ENCODE peak calls at places on chromosomes 5 and 9, in five cellular contexts. One of them, this sample, is unnamed.

GRCh38 chr9:81759680-81760215 is 70.4 kb upstream of the TLE1 start:
- DNase-seq in GM12878: no peak
- DNase-seq in H1: no peak
- DNase-seq in WTC11: no peak
- DNase-seq in HepG2: peak; percentile 53
- DNase-seq in this sample: no peak

GRCh38 chr9:22809371-22809770 is 362.7 kb downstream of the DMRTA1 start:
- DNase-seq in H1: no peak
- DNase-seq in HepG2: no peak
- DNase-seq in WTC11: no peak
- DNase-seq in GM12878: no peak
- DNase-seq in this sample: no peak

GRCh38 chr5:179825655-179826182 is 5.0 kb downstream of the SQSTM1 start:
- DNase-seq in H1: no peak
- DNase-seq in GM12878: no peak
- DNase-seq in HepG2: peak; percentile 93
- DNase-seq in WTC11: no peak
- DNase-seq in this sample: no peak

GRCh38 chr9:35191105-35191504 is 29.3 kb downstream of the UNC13B start:
- DNase-seq in HepG2: no peak
- DNase-seq in GM12878: no peak
- DNase-seq in H1: no peak
- DNase-seq in WTC11: no peak
- DNase-seq in this sample: no peak

GRCh38 chr9:78745996-78746395 is 449.1 kb downstream of the PSAT1 start:
- DNase-seq in HepG2: no peak
- DNase-seq in H1: no peak
- DNase-seq in WTC11: no peak
- DNase-seq in GM12878: no peak
- DNase-seq in this sample: no peak

GRCh38 chr5:166991586-166991985 is 1299.9 kb upstream of the WWC1 start:
- DNase-seq in WTC11: no peak
- DNase-seq in HepG2: no peak
- DNase-seq in GM12878: no peak
- DNase-seq in H1: no peak
- DNase-seq in this sample: no peak

GRCh38 chr9:104093162-104093561 is 947 bp upstream of the SMC2 start:
- DNase-seq in H1: no peak
- DNase-seq in WTC11: no peak
- DNase-seq in HepG2: no peak
- DNase-seq in GM12878: no peak
- DNase-seq in this sample: no peak

GRCh38 chr9:79572032-79572890 is 496 bp downstream of the TLE4 start:
- DNase-seq in GM12878: no peak
- DNase-seq in HepG2: no peak
- DNase-seq in H1: no peak
- DNase-seq in WTC11: peak; percentile 47
- DNase-seq in this sample: peak; percentile 18

GRCh38 chr9:13088734-13089427 is 190.6 kb downstream of the MPDZ start:
- DNase-seq in HepG2: peak; percentile 36
- DNase-seq in H1: peak; percentile 10
- DNase-seq in GM12878: no peak
- DNase-seq in WTC11: peak; percentile 51
- DNase-seq in this sample: peak; percentile 51

GRCh38 chr5:69295088-69295754 is 37.4 kb downstream of the CCDC125 start:
- DNase-seq in WTC11: no peak
- DNase-seq in HepG2: no peak
- DNase-seq in H1: no peak
- DNase-seq in GM12878: no peak
- DNase-seq in this sample: no peak

GRCh38 chr5:143319437-143320302 is 83.8 kb downstream of the NR3C1 start:
- DNase-seq in HepG2: no peak
- DNase-seq in WTC11: no peak
- DNase-seq in GM12878: no peak
- DNase-seq in H1: no peak
- DNase-seq in this sample: no peak

GRCh38 chr5:158174918-158175663 is 316.1 kb upstream of the CLINT1 start:
- DNase-seq in HepG2: peak; percentile 32
- DNase-seq in GM12878: peak; percentile 27
- DNase-seq in WTC11: peak; percentile 85
- DNase-seq in H1: peak; percentile 73
- DNase-seq in this sample: peak; percentile 61

GRCh38 chr9:131138676-131139075 is 13.3 kb downstream of the NUP214 start:
- DNase-seq in HepG2: no peak
- DNase-seq in GM12878: no peak
- DNase-seq in WTC11: no peak
- DNase-seq in H1: no peak
- DNase-seq in this sample: peak; percentile 80

GRCh38 chr5:151298063-151298462 is 5.5 kb downstream of the SLC36A3 start:
- DNase-seq in H1: no peak
- DNase-seq in GM12878: peak; percentile 26
- DNase-seq in HepG2: peak; percentile 68
- DNase-seq in WTC11: peak; percentile 49
- DNase-seq in this sample: no peak

GRCh38 chr5:170211575-170212334 is 21.0 kb upstream of the C5orf58 start:
- DNase-seq in H1: no peak
- DNase-seq in HepG2: no peak
- DNase-seq in WTC11: no peak
- DNase-seq in GM12878: no peak
- DNase-seq in this sample: no peak

GRCh38 chr5:137283801-137284200 is 215.3 kb downstream of the SPOCK1 start:
- DNase-seq in H1: no peak
- DNase-seq in WTC11: no peak
- DNase-seq in GM12878: no peak
- DNase-seq in HepG2: no peak
- DNase-seq in this sample: no peak

GRCh38 chr5:73365301-73365853 is 83.2 kb downstream of the FOXD1 start:
- DNase-seq in HepG2: no peak
- DNase-seq in H1: no peak
- DNase-seq in GM12878: no peak
- DNase-seq in WTC11: no peak
- DNase-seq in this sample: no peak

GRCh38 chr9:14418262-14419200 is 104.6 kb upstream of the NFIB start:
- DNase-seq in WTC11: no peak
- DNase-seq in GM12878: no peak
- DNase-seq in H1: no peak
- DNase-seq in HepG2: no peak
- DNase-seq in this sample: no peak

GRCh38 chr5:174532453-174533126 is 191.8 kb upstream of the MSX2 start:
- DNase-seq in HepG2: peak; percentile 21
- DNase-seq in H1: peak; percentile 80
- DNase-seq in WTC11: peak; percentile 75
- DNase-seq in GM12878: no peak
- DNase-seq in this sample: peak; percentile 82

GRCh38 chr9:36436909-36437308 is 36.8 kb upstream of the RNF38 start:
- DNase-seq in WTC11: no peak
- DNase-seq in GM12878: no peak
- DNase-seq in HepG2: no peak
- DNase-seq in H1: no peak
- DNase-seq in this sample: no peak

GRCh38 chr5:117682416-117682815 is 1107.8 kb upstream of the SEMA6A start:
- DNase-seq in HepG2: no peak
- DNase-seq in H1: no peak
- DNase-seq in GM12878: no peak
- DNase-seq in WTC11: no peak
- DNase-seq in this sample: no peak

GRCh38 chr9:110121170-110121569 is 86.8 kb downstream of the C9orf152 start:
- DNase-seq in H1: no peak
- DNase-seq in HepG2: no peak
- DNase-seq in GM12878: no peak
- DNase-seq in WTC11: no peak
- DNase-seq in this sample: no peak

GRCh38 chr9:38318755-38319495 is 73.6 kb upstream of the ALDH1B1 start:
- DNase-seq in WTC11: no peak
- DNase-seq in GM12878: peak; percentile 90
- DNase-seq in H1: no peak
- DNase-seq in HepG2: no peak
- DNase-seq in this sample: no peak

GRCh38 chr9:130433168-130433946 is 11.4 kb upstream of the ASS1 start:
- DNase-seq in GM12878: no peak
- DNase-seq in WTC11: peak; percentile 76
- DNase-seq in HepG2: no peak
- DNase-seq in H1: no peak
- DNase-seq in this sample: no peak

GRCh38 chr5:72160959-72161358 is 53.7 kb downstream of the MAP1B start:
- DNase-seq in HepG2: no peak
- DNase-seq in GM12878: no peak
- DNase-seq in H1: no peak
- DNase-seq in WTC11: no peak
- DNase-seq in this sample: no peak

GRCh38 chr5:125327676-125328075 is 581.2 kb upstream of the ZNF608 start:
- DNase-seq in WTC11: no peak
- DNase-seq in H1: no peak
- DNase-seq in HepG2: no peak
- DNase-seq in GM12878: no peak
- DNase-seq in this sample: no peak

GRCh38 chr9:126459965-126460843 is 133.6 kb downstream of the MVB12B start:
- DNase-seq in HepG2: no peak
- DNase-seq in WTC11: no peak
- DNase-seq in H1: no peak
- DNase-seq in GM12878: no peak
- DNase-seq in this sample: no peak

GRCh38 chr5:135435467-135436330 is 11.4 kb downstream of the DCANP1 start:
- DNase-seq in H1: no peak
- DNase-seq in WTC11: no peak
- DNase-seq in GM12878: no peak
- DNase-seq in HepG2: no peak
- DNase-seq in this sample: no peak

GRCh38 chr9:96009690-96010477 is 134.4 kb downstream of the ERCC6L2 start:
- DNase-seq in WTC11: no peak
- DNase-seq in HepG2: no peak
- DNase-seq in GM12878: no peak
- DNase-seq in H1: no peak
- DNase-seq in this sample: no peak

GRCh38 chr9:96551403-96551802 is 68.2 kb downstream of the CDC14B start:
- DNase-seq in H1: no peak
- DNase-seq in WTC11: no peak
- DNase-seq in GM12878: no peak
- DNase-seq in HepG2: no peak
- DNase-seq in this sample: no peak

GRCh38 chr9:137067860-137068538 is 2.4 kb downstream of the SAPCD2 start:
- DNase-seq in GM12878: no peak
- DNase-seq in WTC11: peak; percentile 90
- DNase-seq in HepG2: peak; percentile 82
- DNase-seq in H1: no peak
- DNase-seq in this sample: peak; percentile 76

GRCh38 chr5:134145779-134146581 is 30.8 kb downstream of the SKP1 start:
- DNase-seq in H1: peak; percentile 53
- DNase-seq in WTC11: peak; percentile 90
- DNase-seq in GM12878: no peak
- DNase-seq in HepG2: peak; percentile 62
- DNase-seq in this sample: peak; percentile 69

GRCh38 chr5:145536133-145536532 is 299.0 kb downstream of the PRELID2 start:
- DNase-seq in HepG2: no peak
- DNase-seq in H1: no peak
- DNase-seq in WTC11: no peak
- DNase-seq in GM12878: no peak
- DNase-seq in this sample: no peak

GRCh38 chr5:9046756-9047481 is 499.0 kb downstream of the SEMA5A start:
- DNase-seq in HepG2: no peak
- DNase-seq in WTC11: no peak
- DNase-seq in GM12878: no peak
- DNase-seq in H1: no peak
- DNase-seq in this sample: no peak
- TF ChIP-seq ATF2 in HepG2: no peak
- TF ChIP-seq ATF2 in WTC11: no peak
- TF ChIP-seq ATF2 in GM12878: no peak
- TF ChIP-seq ATF2 in H1: no peak
- TF ChIP-seq ATF2 in this sample: no peak

GRCh38 chr9:111728143-111728542 is 66.6 kb downstream of the SHOC1 start:
- DNase-seq in HepG2: no peak
- DNase-seq in WTC11: no peak
- DNase-seq in GM12878: no peak
- DNase-seq in H1: no peak
- DNase-seq in this sample: no peak
- TF ChIP-seq ATF2 in HepG2: no peak
- TF ChIP-seq ATF2 in WTC11: no peak
- TF ChIP-seq ATF2 in GM12878: no peak
- TF ChIP-seq ATF2 in H1: no peak
- TF ChIP-seq ATF2 in this sample: no peak

GRCh38 chr5:148524721-148525120 is 129.6 kb downstream of the HTR4 start:
- DNase-seq in WTC11: no peak
- DNase-seq in HepG2: no peak
- DNase-seq in H1: no peak
- DNase-seq in GM12878: no peak
- DNase-seq in this sample: no peak

DNA sequence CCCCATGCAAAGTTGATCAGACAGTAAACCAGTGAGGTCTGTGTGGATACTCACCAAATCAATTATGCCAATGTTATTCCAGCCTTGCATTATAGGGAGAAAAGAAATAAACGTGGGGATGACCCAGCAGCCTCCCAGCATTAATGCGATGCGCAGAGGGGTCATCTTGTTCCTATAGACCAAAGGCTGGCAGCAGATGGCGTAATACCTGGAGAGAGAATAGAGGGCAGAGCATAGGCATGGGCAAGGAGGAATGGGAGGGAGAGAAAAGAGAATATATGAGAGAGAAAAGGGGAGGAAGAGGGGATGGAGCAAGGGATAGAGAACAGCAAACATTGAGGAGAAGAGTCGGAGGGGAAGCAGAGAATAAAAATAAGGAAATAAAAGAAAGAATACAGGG is 131.2 kb downstream of the HTR4 start:
- DNase-seq in WTC11: peak; percentile 26
- DNase-seq in HepG2: no peak
- DNase-seq in GM12878: no peak
- DNase-seq in H1: no peak
- DNase-seq in this sample: no peak
- TF ChIP-seq ATF2 in WTC11: no peak
- TF ChIP-seq ATF2 in HepG2: no peak
- TF ChIP-seq ATF2 in GM12878: no peak
- TF ChIP-seq ATF2 in H1: no peak
- TF ChIP-seq ATF2 in this sample: no peak

GRCh38 chr9:7094052-7094451 is 336.3 kb downstream of the KDM4C start:
- DNase-seq in WTC11: peak; percentile 23
- DNase-seq in HepG2: peak; percentile 15
- DNase-seq in GM12878: no peak
- DNase-seq in H1: no peak
- DNase-seq in this sample: no peak

GRCh38 chr9:7094576-7094975 is 336.8 kb downstream of the KDM4C start:
- DNase-seq in HepG2: no peak
- DNase-seq in WTC11: no peak
- DNase-seq in GM12878: no peak
- DNase-seq in H1: no peak
- DNase-seq in this sample: no peak

GRCh38 chr9:7093040-7093439 is 335.3 kb downstream of the KDM4C start:
- DNase-seq in HepG2: no peak
- DNase-seq in WTC11: no peak
- DNase-seq in GM12878: no peak
- DNase-seq in H1: no peak
- DNase-seq in this sample: no peak

GRCh38 chr9:7097040-7097715 is 339.4 kb downstream of the KDM4C start:
- DNase-seq in GM12878: no peak
- DNase-seq in HepG2: no peak
- DNase-seq in WTC11: no peak
- DNase-seq in H1: no peak
- DNase-seq in this sample: no peak

GRCh38 chr9:7095054-7095453 is 337.3 kb downstream of the KDM4C start:
- DNase-seq in WTC11: no peak
- DNase-seq in GM12878: no peak
- DNase-seq in H1: no peak
- DNase-seq in HepG2: no peak
- DNase-seq in this sample: no peak
- TF ChIP-seq ATF2 in WTC11: no peak
- TF ChIP-seq ATF2 in GM12878: no peak
- TF ChIP-seq ATF2 in H1: no peak
- TF ChIP-seq ATF2 in HepG2: no peak
- TF ChIP-seq ATF2 in this sample: no peak